ENCODE peak calls at places on chromosomes 11 and 22, in nine cellular contexts. D is testis, V is psoas muscle, K is B cell, U is lung, M is fibroblast of the aortic adventitia, I is astrocyte of the spinal cord, C is GM13976, P is HFF-Myc. L is an unnamed sample.
A peak's percentile ranks its signal among the peaks of the same experiment; 100 is the strongest.

GRCh38 chr11:110903378-110903777 is 191.1 kb upstream of the ARHGAP20 start:
- DNase-seq in U (no peak), C (no peak), I (no peak), V (no peak), K (no peak), M (no peak), P (no peak), D (no peak), L (no peak)

GRCh38 chr11:61815790-61816735 is 740 bp downstream of the FADS1 start:
- DNase-seq in U (peak; percentile 70), I (peak; percentile 74), K (peak; percentile 63), P (no peak), C (peak; percentile 72), D (peak; percentile 62), M (peak; percentile 58), V (peak; percentile 74), L (peak; percentile 84)

GRCh38 chr11:91081440-91082088 is 858.7 kb upstream of the CHORDC1 start:
- DNase-seq in M (peak; percentile 25), C (no peak), D (no peak), V (peak; percentile 45), U (peak; percentile 31), K (no peak), P (no peak), I (peak; percentile 35), L (no peak)

GRCh38 chr22:23270798-23271596 is 90.7 kb downstream of the BCR start:
- DNase-seq in C (no peak), K (no peak), M (no peak), V (no peak), D (no peak), P (no peak), U (no peak), I (no peak), L (no peak)

GRCh38 chr11:28913883-28914282 is 805.7 kb downstream of the METTL15 start:
- DNase-seq in V (no peak), K (no peak), D (no peak), M (no peak), C (no peak), I (no peak), U (no peak), P (no peak), L (no peak)

GRCh38 chr11:119403021-119403420 is 20.0 kb downstream of the THY1 start:
- DNase-seq in D (no peak), I (no peak), M (peak; percentile 20), U (no peak), P (no peak), V (no peak), C (no peak), K (no peak), L (no peak)

GRCh38 chr22:27668828-27669797 is 132.4 kb downstream of the MN1 start:
- DNase-seq in C (no peak), U (no peak), P (no peak), K (no peak), I (peak; percentile 49), M (peak; percentile 40), V (peak; percentile 88), D (peak; percentile 84), L (no peak)

GRCh38 chr11:105861225-105861624 is 160.8 kb downstream of the MSANTD4 start:
- DNase-seq in P (no peak), M (no peak), C (no peak), U (no peak), D (no peak), K (no peak), V (no peak), I (no peak), L (no peak)

GRCh38 chr11:116375221-116375620 is 397.6 kb downstream of the BUD13 start:
- DNase-seq in K (no peak), D (no peak), M (no peak), I (no peak), P (no peak), V (no peak), U (no peak), C (no peak), L (no peak)

GRCh38 chr11:63874511-63874910 is 35.6 kb downstream of the MARK2 start:
- DNase-seq in U (no peak), M (no peak), C (no peak), I (no peak), K (no peak), D (no peak), P (no peak), V (no peak), L (no peak)

GRCh38 chr11:46326813-46327416 is 20.3 kb upstream of the DGKZ start:
- DNase-seq in V (no peak), P (no peak), C (no peak), M (no peak), K (no peak), U (no peak), I (no peak), D (no peak), L (no peak)

GRCh38 chr11:103773059-103773458 is 263.4 kb upstream of the DDI1 start:
- DNase-seq in K (no peak), V (no peak), P (no peak), D (peak; percentile 45), M (peak; percentile 98), I (peak; percentile 67), U (no peak), C (no peak), L (no peak)

GRCh38 chr22:28599693-28600092 is 79.9 kb downstream of the TTC28 start:
- DNase-seq in U (no peak), M (no peak), K (no peak), C (no peak), I (no peak), D (no peak), P (no peak), V (no peak), L (no peak)

GRCh38 chr11:117972044-117972443 is 14.2 kb upstream of the IL10RA start:
- DNase-seq in V (no peak), M (no peak), P (no peak), U (peak; percentile 28), D (no peak), I (no peak), K (no peak), C (no peak), L (no peak)

GRCh38 chr11:117820071-117820470 is 4.5 kb downstream of the FXYD2 start:
- DNase-seq in D (no peak), U (no peak), C (no peak), P (no peak), M (no peak), K (no peak), V (no peak), I (no peak), L (no peak)

GRCh38 chr11:13249992-13250391 is 27.6 kb upstream of the BMAL1 start:
- DNase-seq in K (no peak), M (no peak), D (no peak), C (no peak), V (no peak), U (no peak), P (no peak), I (no peak), L (peak; percentile 13)

GRCh38 chr11:95255523-95256165 is 24.6 kb upstream of the SESN3 start:
- DNase-seq in D (no peak), C (no peak), K (no peak), I (no peak), V (no peak), P (no peak), U (no peak), M (no peak), L (no peak)

GRCh38 chr22:50621948-50622722 is 5.8 kb downstream of the ARSA start:
- DNase-seq in V (no peak), M (no peak), K (peak; percentile 56), D (no peak), I (no peak), P (no peak), U (no peak), C (peak; percentile 44), L (peak; percentile 71)
- TF ChIP-seq CTCF in V (no peak), M (no peak), K (peak; percentile 53), D (no peak), I (peak; percentile 29), P (peak; percentile 14), U (no peak), C (peak; percentile 44), L (peak; percentile 44)

GRCh38 chr11:9151631-9152030 is 60.2 kb upstream of the SCUBE2 start:
- DNase-seq in U (no peak), K (no peak), I (no peak), C (no peak), D (no peak), M (no peak), V (no peak), P (no peak), L (no peak)

GRCh38 chr11:9148727-9149126 is 57.3 kb upstream of the SCUBE2 start:
- DNase-seq in D (no peak), U (no peak), K (no peak), I (no peak), M (no peak), P (no peak), V (no peak), C (no peak), L (no peak)

GRCh38 chr11:9150501-9150900 is 59.1 kb upstream of the SCUBE2 start:
- DNase-seq in K (no peak), V (no peak), P (no peak), M (peak; percentile 76), C (no peak), I (peak; percentile 66), U (no peak), D (no peak), L (no peak)

GRCh38 chr11:9153651-9154050 is 62.3 kb upstream of the SCUBE2 start:
- DNase-seq in K (no peak), M (no peak), I (no peak), P (no peak), C (no peak), V (no peak), U (no peak), D (no peak), L (no peak)

GRCh38 chr11:9150944-9151343 is 59.5 kb upstream of the SCUBE2 start:
- DNase-seq in I (peak; percentile 18), U (no peak), C (no peak), M (peak; percentile 33), K (no peak), P (no peak), D (no peak), V (no peak), L (no peak)
- TF ChIP-seq CTCF in I (no peak), U (no peak), C (no peak), M (no peak), K (no peak), P (no peak), D (no peak), V (no peak), L (no peak)

DNA sequence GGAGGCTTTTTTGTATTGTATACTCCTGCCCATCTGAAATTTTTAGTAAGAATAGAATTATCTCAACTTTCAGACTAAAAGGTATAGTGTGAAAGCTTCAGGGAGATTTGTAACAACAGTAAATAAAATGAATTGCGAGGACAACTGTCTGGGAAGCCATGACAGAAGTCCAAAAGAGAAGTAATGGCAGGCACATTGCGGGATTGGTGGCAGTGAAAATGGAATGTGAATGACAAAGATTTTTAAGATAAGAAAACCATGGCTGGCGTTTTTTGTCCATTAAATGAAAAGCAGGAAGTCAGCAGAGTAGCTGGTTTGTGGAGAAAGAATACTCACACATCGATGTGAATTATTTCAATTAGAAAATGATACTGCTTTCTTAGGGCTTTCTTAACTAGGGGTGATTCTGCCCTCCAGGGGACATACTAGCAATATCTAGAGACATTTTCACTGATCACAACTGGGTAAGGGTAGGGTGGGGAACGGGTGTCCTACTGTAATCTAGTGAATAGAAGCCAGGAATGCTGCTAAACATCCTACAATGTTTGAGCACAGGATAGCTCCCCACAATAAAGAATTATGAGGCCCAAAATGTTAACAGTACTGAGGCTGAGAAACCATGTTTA is 1.6 kb downstream of the NPAT start:
- DNase-seq in M (peak; percentile 29), K (peak; percentile 14), C (no peak), P (no peak), I (no peak), U (no peak), V (no peak), D (no peak), L (no peak)
- TF ChIP-seq CTCF in M (peak; percentile 7), K (no peak), C (peak; percentile 15), P (no peak), I (no peak), U (no peak), V (no peak), D (no peak), L (no peak)

GRCh38 chr11:133830931-133831907 is 14.1 kb downstream of the SPATA19 start:
- DNase-seq in D (no peak), U (no peak), M (no peak), K (no peak), I (no peak), P (no peak), V (no peak), C (no peak), L (no peak)
- TF ChIP-seq CTCF in D (peak; percentile 15), U (no peak), M (no peak), K (no peak), I (no peak), P (no peak), V (peak; percentile 5), C (peak; percentile 13), L (peak; percentile 31)